ENCODE peak calls at places on chromosomes 16 and 17, in six cellular contexts. E is fibroblast of mammary gland, S is tibial nerve, L is fibroblast of the aortic adventitia, V is thoracic aorta, J is epithelial cell of esophagus. M is an unnamed sample.

GRCh38 chr16:67456383-67457140 is 24.4 kb downstream of the ATP6V0D1 start:
- DNase-seq in J (peak), L (peak), E (peak), S (no peak), V (peak), M (no peak)

GRCh38 chr16:20385844-20386832 is 18.4 kb downstream of the PDILT start:
- DNase-seq in E (peak), S (peak), V (no peak), L (peak), J (peak), M (no peak)

GRCh38 chr17:62444063-62444462 is 20.4 kb downstream of the METTL2A start:
- DNase-seq in V (no peak), S (no peak), J (no peak), E (no peak), L (no peak), M (no peak)

GRCh38 chr17:53680745-53681144 is 142.0 kb upstream of the KIF2B start:
- DNase-seq in E (no peak), V (no peak), S (no peak), L (no peak), J (no peak), M (no peak)

GRCh38 chr16:53689636-53690035 is 14.0 kb downstream of the RPGRIP1L start:
- DNase-seq in V (no peak), S (no peak), L (no peak), E (peak), J (peak), M (no peak)

GRCh38 chr16:86955136-86955890 is 361.9 kb downstream of the C16orf95 start:
- DNase-seq in V (no peak), J (no peak), L (no peak), S (no peak), E (no peak), M (no peak)

GRCh38 chr16:48366165-48367093 is 18.8 kb downstream of the SIAH1 start:
- DNase-seq in E (peak), L (peak), S (peak), V (no peak), J (peak), M (peak)

GRCh38 chr16:10145636-10146035 is 36.6 kb downstream of the GRIN2A start:
- DNase-seq in J (no peak), V (no peak), E (no peak), S (no peak), L (no peak), M (no peak)

GRCh38 chr16:79089735-79090284 is 510.7 kb downstream of the MAF start:
- DNase-seq in S (no peak), E (peak), J (no peak), L (no peak), V (no peak), M (no peak)

GRCh38 chr16:30131869-30132475 is 9.0 kb upstream of the MAPK3 start:
- DNase-seq in E (no peak), L (peak), V (no peak), J (no peak), S (no peak), M (no peak)

GRCh38 chr16:30664616-30665109 is 6.4 kb downstream of the FBRS start:
- DNase-seq in V (no peak), E (no peak), J (no peak), L (no peak), S (no peak), M (no peak)

GRCh38 chr17:42386784-42387183 is 1.5 kb downstream of the STAT3 start:
- DNase-seq in V (no peak), L (peak), S (no peak), J (no peak), E (no peak), M (no peak)

GRCh38 chr17:18859256-18859655 is 1.3 kb downstream of the PRPSAP2 start:
- DNase-seq in S (no peak), V (no peak), J (peak), L (peak), E (peak), M (no peak)

GRCh38 chr16:79329163-79329521 is 271.4 kb downstream of the MAF start:
- DNase-seq in L (no peak), J (no peak), V (no peak), S (peak), E (no peak), M (no peak)

GRCh38 chr16:67884684-67885083 is at the start of gene NRN1L:
- DNase-seq in L (peak), J (peak), V (peak), S (peak), E (peak), M (peak)

GRCh38 chr17:30961213-30962188 is 9.3 kb upstream of the RNF135 start:
- DNase-seq in S (no peak), V (no peak), J (peak), E (peak), L (peak), M (no peak)

GRCh38 chr17:957856-958421 is 21.6 kb downstream of the NXN start:
- DNase-seq in E (no peak), S (no peak), L (no peak), J (no peak), V (no peak), M (no peak)

GRCh38 chr16:14291941-14292825 is 221.1 kb downstream of the MRTFB start:
- DNase-seq in V (no peak), J (no peak), L (no peak), E (no peak), S (no peak), M (no peak)

GRCh38 chr16:50821586-50821985 is 79.7 kb downstream of the CYLD start:
- DNase-seq in L (no peak), V (no peak), S (no peak), J (peak), E (peak), M (no peak)

GRCh38 chr17:4997302-4998026 is at the start of the genes INCA1 and KIF1C:
- DNase-seq in E (peak), J (peak), V (peak), L (peak), S (peak), M (peak)

GRCh38 chr17:48612854-48613691 is 2.0 kb downstream of the HOXB8 start:
- DNase-seq in L (no peak), V (no peak), S (no peak), J (peak), E (no peak), M (no peak)

GRCh38 chr17:81967533-81968395 is 6.8 kb upstream of the NOTUM start:
- DNase-seq in V (no peak), S (peak), E (peak), J (peak), L (peak), M (no peak)

GRCh38 chr17:21282231-21282630 is 2.3 kb upstream of the MAP2K3 start:
- DNase-seq in V (peak), J (peak), S (no peak), L (peak), E (peak), M (peak)

GRCh38 chr17:46995841-46996571 is 17.0 kb upstream of the RPRML start:
- DNase-seq in L (peak), S (no peak), V (no peak), E (peak), J (peak), M (no peak)

GRCh38 chr17:71208111-71208704 is 912.6 kb upstream of the SOX9 start:
- DNase-seq in S (no peak), J (peak), E (peak), L (no peak), V (no peak), M (no peak)

GRCh38 chr16:53541326-53541725 is 38.3 kb upstream of the AKTIP start:
- DNase-seq in E (peak), S (no peak), V (no peak), J (no peak), L (peak), M (no peak)

GRCh38 chr16:4208529-4208835 is 33.4 kb downstream of the SRL start:
- DNase-seq in S (no peak), V (no peak), J (no peak), L (no peak), E (no peak), M (no peak)

GRCh38 chr17:79984877-79985276 is 50.8 kb downstream of the TBC1D16 start:
- DNase-seq in J (no peak), E (no peak), V (no peak), L (no peak), S (no peak), M (no peak)

GRCh38 chr17:33725675-33726271 is 432.7 kb upstream of the ASIC2 start:
- DNase-seq in L (peak), E (peak), V (no peak), J (peak), S (no peak), M (no peak)
- TF ChIP-seq CTCF in L (peak), E (peak), V (no peak), J (peak), S (peak), M (peak)

GRCh38 chr16:88686062-88686438 is 257 bp downstream of the SNAI3 start:
- DNase-seq in V (no peak), L (no peak), S (no peak), E (no peak), J (peak), M (no peak)
- H3K4me3 ChIP-seq in V (peak), L (peak), S (peak), E (peak), J (peak), M (peak)

GRCh38 chr16:73527191-73527590 is 479.3 kb upstream of the ZFHX3 start:
- DNase-seq in J (no peak), L (no peak), S (no peak), E (no peak), V (no peak), M (no peak)
- TF ChIP-seq CTCF in J (no peak), L (no peak), S (no peak), E (no peak), V (no peak), M (no peak)

GRCh38 chr16:84594725-84595038 is 23.2 kb downstream of the COTL1 start:
- DNase-seq in J (no peak), E (no peak), S (no peak), V (no peak), L (no peak), M (no peak)
- H3K4me3 ChIP-seq in J (no peak), E (no peak), S (no peak), V (no peak), L (no peak), M (no peak)

GRCh38 chr16:11698271-11698689 is 30.0 kb downstream of the SNN start:
- DNase-seq in J (peak), S (no peak), V (no peak), L (no peak), E (no peak), M (no peak)
- TF ChIP-seq CTCF in J (peak), S (no peak), V (no peak), L (no peak), E (no peak), M (no peak)

GRCh38 chr16:84511821-84512220 is 7.4 kb upstream of the MEAK7 start:
- DNase-seq in V (no peak), L (no peak), E (no peak), J (no peak), S (no peak), M (no peak)
- H3K4me3 ChIP-seq in V (no peak), L (no peak), E (no peak), J (no peak), S (no peak), M (no peak)

DNA sequence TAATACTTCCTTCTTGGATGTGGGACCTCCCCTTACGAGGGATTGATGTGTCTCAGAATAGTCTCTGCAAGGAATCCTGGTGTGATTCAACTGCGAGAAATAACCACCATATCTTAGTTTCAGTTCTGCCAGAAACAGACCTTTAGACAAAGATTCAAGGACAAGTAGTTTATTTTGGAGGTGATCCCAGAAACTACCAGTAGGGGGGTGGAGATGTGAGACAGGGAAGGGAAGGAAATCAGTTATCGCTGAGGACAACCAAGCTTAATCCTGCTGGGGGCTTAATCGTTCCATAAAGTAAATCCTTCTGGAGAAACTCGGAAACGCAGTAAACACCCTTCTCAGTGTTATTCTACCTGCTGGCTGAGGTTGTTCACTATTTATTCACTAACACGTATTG is 5.0 kb upstream of the SDR42E1 start:
- DNase-seq in S (peak), E (peak), L (peak), V (no peak), J (peak), M (no peak)
- TF ChIP-seq CTCF in S (no peak), E (peak), L (peak), V (no peak), J (peak), M (no peak)

DNA sequence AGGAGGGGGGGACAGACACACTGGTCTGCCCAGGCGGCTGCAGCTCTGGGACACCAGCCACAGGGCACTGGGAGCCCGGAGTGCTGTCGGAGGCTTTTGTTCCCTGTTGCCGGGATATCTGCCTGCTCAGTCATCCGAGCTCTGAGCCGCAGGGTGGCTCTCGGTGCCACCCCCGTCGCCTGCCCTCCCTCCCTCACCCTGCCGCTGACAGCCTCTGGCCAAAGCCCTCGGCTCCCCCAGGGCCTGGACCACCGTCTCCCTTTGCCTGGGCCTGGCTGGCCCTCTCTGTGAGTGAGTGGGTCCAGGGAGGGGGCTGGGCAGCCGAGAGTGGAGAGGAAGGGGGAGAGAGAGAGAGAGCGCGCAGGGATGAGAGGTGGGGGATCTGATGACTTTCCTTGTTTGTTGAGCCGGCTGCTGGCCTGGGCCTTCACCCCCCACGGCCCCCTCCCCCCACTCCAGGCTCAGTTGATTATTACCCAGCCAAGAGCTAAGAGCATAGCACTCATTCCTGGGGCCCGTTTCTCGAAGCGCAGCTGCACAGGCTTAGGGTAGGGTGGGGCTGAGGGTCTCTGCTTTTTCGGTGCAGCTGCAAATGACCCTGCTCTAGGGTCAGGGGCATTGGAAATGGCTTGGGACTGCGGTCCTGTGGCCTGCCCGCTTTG is 2.7 kb downstream of the FOXJ1 start:
- DNase-seq in J (no peak), E (no peak), S (no peak), V (no peak), L (no peak), M (no peak)
- H3K4me3 ChIP-seq in J (no peak), E (no peak), S (no peak), V (no peak), L (no peak), M (no peak)

DNA sequence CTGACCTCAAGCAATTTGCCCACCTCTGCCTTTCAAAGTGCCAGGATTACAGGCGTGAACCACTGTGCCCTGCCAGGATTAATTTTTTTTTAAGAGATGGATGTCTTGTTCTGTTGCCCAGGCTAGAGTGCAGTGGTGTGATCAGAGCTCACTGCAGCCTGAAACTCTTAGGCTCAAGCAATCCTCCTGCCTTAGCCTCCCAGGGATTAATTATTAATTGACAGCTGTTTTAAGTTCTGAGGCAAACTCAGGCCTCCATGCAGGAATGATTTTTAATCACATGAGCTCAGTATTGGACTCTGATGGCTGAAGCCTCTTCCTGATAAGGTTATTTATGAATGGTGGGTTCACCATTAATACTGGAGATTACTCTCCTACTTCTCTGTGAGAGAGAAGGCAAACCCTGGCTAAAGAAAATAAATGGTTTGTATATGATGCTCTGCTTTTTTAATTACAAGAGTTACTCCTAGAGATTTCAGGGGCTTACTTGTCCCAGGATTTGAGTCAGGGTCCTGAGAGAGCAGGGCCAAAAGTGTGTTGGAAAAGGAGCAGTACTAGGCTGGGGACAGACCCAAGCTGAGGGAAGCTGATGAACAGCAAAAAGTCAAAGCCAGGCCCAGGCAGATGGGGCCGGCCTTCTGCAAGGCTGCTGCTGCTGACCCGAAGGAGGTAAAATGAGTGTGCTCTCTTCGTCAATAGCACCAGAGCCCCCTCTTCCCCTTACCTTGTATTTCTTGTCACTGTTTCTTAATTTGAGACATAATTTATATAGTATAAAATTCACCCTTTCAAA is 56.9 kb upstream of the HAS3 start:
- DNase-seq in V (no peak), S (no peak), J (no peak), E (no peak), L (no peak), M (no peak)
- TF ChIP-seq CTCF in V (no peak), S (no peak), J (no peak), E (no peak), L (no peak), M (no peak)

GRCh38 chr17:15381707-15382106 is 40.3 kb upstream of the TEKT3 start:
- DNase-seq in V (no peak), E (no peak), S (no peak), J (peak), L (no peak), M (no peak)

GRCh38 chr17:15386083-15386482 is 44.7 kb upstream of the TEKT3 start:
- DNase-seq in S (no peak), E (no peak), V (no peak), L (no peak), J (no peak), M (no peak)

GRCh38 chr17:15382866-15383265 is 41.5 kb upstream of the TEKT3 start:
- DNase-seq in E (no peak), V (no peak), L (no peak), J (no peak), S (no peak), M (no peak)

GRCh38 chr17:15385305-15385704 is 43.9 kb upstream of the TEKT3 start:
- DNase-seq in J (no peak), V (no peak), L (no peak), E (no peak), S (no peak), M (no peak)

GRCh38 chr17:15384142-15384803 is 42.9 kb upstream of the TEKT3 start:
- DNase-seq in E (peak), V (no peak), L (peak), J (no peak), S (peak), M (no peak)
- H3K4me3 ChIP-seq in E (peak), V (peak), L (peak), J (no peak), S (no peak), M (no peak)

M was measured in AG04449.